ENCODE peak calls at places on chromosomes 11 and 22, in ten cellular contexts. X is HepG2, I is stomach, C is prostate gland, D is Panc1, F is spleen, Z is transverse colon, T is HCT116, E is GM12878, V is endothelial cell of umbilical vein. U is an unnamed sample.

GRCh38 chr11:92765418-92765817 is 204.0 kb upstream of the MTNR1B start:
- DNase-seq in X (no peak), I (no peak), C (no peak), D (no peak), F (no peak), Z (no peak), T (no peak), E (no peak), V (no peak), U (no peak)

GRCh38 chr11:33160147-33160546 is 1.1 kb downstream of the CSTF3 start:
- DNase-seq in X (peak), I (no peak), C (no peak), D (no peak), F (no peak), Z (no peak), T (no peak), E (no peak), V (peak), U (peak)

GRCh38 chr11:67698247-67698646 is 23.8 kb upstream of the ALDH3B2 start:
- DNase-seq in X (peak), I (no peak), C (no peak), D (no peak), F (no peak), Z (no peak), T (peak), E (no peak), V (no peak), U (no peak)

GRCh38 chr11:36069576-36070214 is 125.8 kb downstream of the LDLRAD3 start:
- DNase-seq in X (no peak), I (no peak), C (peak), D (no peak), F (no peak), Z (no peak), T (no peak), E (peak), V (no peak), U (no peak)

GRCh38 chr11:133787379-133788103 is 57.8 kb downstream of the SPATA19 start:
- DNase-seq in X (no peak), I (no peak), C (no peak), D (no peak), F (peak), Z (peak), T (no peak), E (no peak), V (no peak), U (no peak)

GRCh38 chr22:42313804-42314581 is 43.5 kb upstream of the TCF20 start:
- DNase-seq in X (peak), I (peak), C (peak), D (peak), F (no peak), Z (peak), T (peak), E (no peak), V (peak), U (no peak)

GRCh38 chr11:120568572-120569307 is 57.2 kb downstream of the GRIK4 start:
- DNase-seq in X (no peak), I (no peak), C (no peak), D (no peak), F (peak), Z (no peak), T (peak), E (no peak), V (no peak), U (no peak)

GRCh38 chr11:33377852-33378385 is 120.7 kb downstream of the HIPK3 start:
- DNase-seq in X (no peak), I (no peak), C (no peak), D (no peak), F (no peak), Z (no peak), T (no peak), E (no peak), V (peak), U (no peak)

GRCh38 chr11:130145975-130146776 is 13.4 kb upstream of the ST14 start:
- DNase-seq in X (peak), I (peak), C (no peak), D (no peak), F (no peak), Z (peak), T (peak), E (no peak), V (peak), U (no peak)

GRCh38 chr11:108037636-108038035 is 28.9 kb downstream of the CUL5 start:
- DNase-seq in X (no peak), I (no peak), C (no peak), D (no peak), F (no peak), Z (no peak), T (no peak), E (no peak), V (no peak), U (no peak)
- H3K27ac ChIP-seq in X (no peak), I (no peak), C (no peak), D (no peak), F (no peak), Z (no peak), T (no peak), E (no peak), V (no peak), U (no peak)

GRCh38 chr11:789951-790350 is at the start of gene CEND1:
- DNase-seq in X (no peak), I (no peak), C (no peak), D (no peak), F (no peak), Z (no peak), T (no peak), E (no peak), V (no peak), U (no peak)
- TF ChIP-seq POLR2AphosphoS5 in X (no peak), I (no peak), C (no peak), D (peak), F (no peak), Z (no peak), T (no peak), E (no peak), V (peak), U (no peak)

GRCh38 chr11:75949023-75949672 is 134.1 kb downstream of the UVRAG start:
- DNase-seq in X (no peak), I (no peak), C (no peak), D (no peak), F (no peak), Z (no peak), T (no peak), E (no peak), V (no peak), U (no peak)

GRCh38 chr11:75944515-75944914 is 129.5 kb downstream of the UVRAG start:
- DNase-seq in X (no peak), I (no peak), C (no peak), D (no peak), F (no peak), Z (no peak), T (no peak), E (no peak), V (no peak), U (no peak)

GRCh38 chr11:75950141-75950540 is 135.1 kb downstream of the UVRAG start:
- DNase-seq in X (no peak), I (no peak), C (no peak), D (no peak), F (no peak), Z (no peak), T (no peak), E (no peak), V (no peak), U (no peak)

GRCh38 chr11:75945925-75946324 is 130.9 kb downstream of the UVRAG start:
- DNase-seq in X (no peak), I (no peak), C (no peak), D (no peak), F (no peak), Z (no peak), T (no peak), E (no peak), V (no peak), U (no peak)

DNA sequence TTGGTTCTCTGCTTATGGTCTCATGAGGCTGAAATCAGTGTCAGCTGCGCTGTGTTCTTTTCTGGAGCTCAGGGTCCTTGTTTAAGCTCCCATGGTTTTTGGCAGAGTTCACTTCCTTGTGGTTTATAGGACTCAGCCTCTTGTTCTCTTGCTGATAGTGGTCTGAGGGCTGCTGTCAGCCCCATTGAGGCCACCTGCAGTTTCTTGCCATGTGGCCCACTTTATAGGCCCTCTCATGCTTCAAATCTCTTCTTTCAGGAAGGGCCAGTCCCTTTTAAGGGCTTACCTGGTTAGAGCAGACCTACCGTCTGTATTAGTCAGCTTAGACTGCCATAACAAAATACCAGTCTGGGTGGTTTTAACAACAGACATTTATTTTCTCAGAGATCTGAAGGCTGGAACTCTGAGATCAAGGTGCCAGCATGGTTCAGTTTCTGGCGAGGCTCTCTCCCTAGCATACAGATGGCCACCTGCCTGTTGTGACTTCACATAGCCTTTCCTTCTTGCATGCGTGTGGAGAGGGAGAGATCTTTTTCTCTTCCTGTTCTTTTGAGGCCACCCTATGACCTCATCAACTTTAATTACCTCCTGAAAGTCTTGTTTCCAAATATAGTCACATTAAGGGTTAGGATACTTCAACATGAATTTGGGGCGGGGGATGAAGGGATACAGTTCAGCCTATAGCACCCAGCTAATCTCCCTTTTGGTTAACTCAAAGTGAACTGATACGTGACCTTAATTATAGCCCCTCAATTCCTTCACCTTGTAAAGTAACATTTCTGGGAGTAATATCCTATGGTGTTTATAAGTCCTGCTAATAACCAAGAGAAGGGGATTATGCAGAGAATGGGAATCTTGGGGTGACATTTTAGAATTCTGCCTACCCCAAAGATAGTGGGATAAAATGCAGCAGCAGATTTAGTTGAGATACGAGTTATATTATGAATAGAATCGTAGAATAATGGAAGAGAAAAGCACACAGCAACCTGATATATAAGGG is 131.8 kb downstream of the UVRAG start:
- DNase-seq in X (no peak), I (no peak), C (peak), D (no peak), F (no peak), Z (no peak), T (peak), E (no peak), V (peak), U (no peak)
- H3K27ac ChIP-seq in X (no peak), I (peak), C (peak), D (no peak), F (no peak), Z (peak), T (no peak), E (peak), V (peak), U (no peak)

DNA sequence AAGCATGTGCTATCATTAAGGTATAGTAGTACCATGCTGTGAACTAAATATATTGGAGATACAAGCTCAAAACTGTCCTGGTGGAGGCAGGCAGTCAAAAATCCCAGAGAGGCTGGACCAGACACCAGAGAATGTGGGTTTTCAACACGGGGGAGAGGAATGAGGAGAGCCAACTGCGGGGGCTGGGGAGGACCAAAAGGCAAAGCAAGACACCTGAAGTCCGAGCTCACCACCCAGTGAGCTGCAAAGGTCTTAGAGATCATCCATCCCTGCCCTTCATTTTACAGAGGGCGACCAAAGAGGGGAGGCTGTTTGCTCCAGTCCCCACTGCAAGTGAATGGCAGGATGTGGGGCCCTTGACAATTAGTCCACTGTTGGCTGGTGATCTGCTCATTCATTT is 10.0 kb downstream of the RIBC2 start:
- DNase-seq in X (no peak), I (no peak), C (no peak), D (no peak), F (no peak), Z (no peak), T (no peak), E (no peak), V (no peak), U (no peak)
- TF ChIP-seq POLR2AphosphoS5 in X (no peak), I (no peak), C (no peak), D (no peak), F (no peak), Z (no peak), T (no peak), E (no peak), V (no peak), U (no peak)

U was measured in HL-60.